ENCODE peak calls at places on chromosomes 2 and 18, in eight cellular contexts. P is GM23338, Z is HCT116, D is hepatocyte, G is OCI-LY7, Y is neural progenitor cell, R is MM.1S, X is SK-N-SH. J is an unnamed sample.

GRCh38 chr18:34321075-34321474 is 96.4 kb upstream of the NOL4 start:
- DNase-seq in Z (no peak), P (no peak), X (no peak), D (no peak), R (no peak), G (no peak), Y (no peak), J (no peak)

GRCh38 chr18:34128436-34128835 is 96.3 kb downstream of the NOL4 start:
- DNase-seq in D (no peak), P (no peak), R (no peak), G (no peak), X (no peak), Z (no peak), Y (no peak), J (no peak)

GRCh38 chr2:197498937-197499593 is 575 bp downstream of the HSPD1 start:
- DNase-seq in X (peak; percentile 59), Y (peak; percentile 85), D (peak; percentile 84), P (peak; percentile 68), Z (no peak), G (peak; percentile 84), R (peak; percentile 62), J (peak; percentile 39)

GRCh38 chr2:128303095-128303791 is 15.4 kb downstream of the HS6ST1 start:
- DNase-seq in D (no peak), Z (no peak), X (no peak), G (peak; percentile 12), R (no peak), Y (no peak), P (no peak), J (no peak)

GRCh38 chr2:195663007-195663406 is 6.0 kb downstream of the SLC39A10 start:
- DNase-seq in G (no peak), Z (no peak), P (no peak), D (no peak), X (no peak), R (no peak), Y (no peak), J (no peak)

GRCh38 chr2:33810046-33810835 is 211.1 kb upstream of the FAM98A start:
- DNase-seq in X (no peak), Z (no peak), G (no peak), Y (no peak), R (no peak), P (no peak), D (peak; percentile 14), J (peak; percentile 25)

GRCh38 chr2:178865537-178865936 is 58.3 kb upstream of the TTN start:
- DNase-seq in R (no peak), G (no peak), D (no peak), Y (no peak), X (peak; percentile 4), P (no peak), Z (no peak), J (no peak)

GRCh38 chr2:239827511-239827865 is 197.7 kb downstream of the NDUFA10 start:
- DNase-seq in D (no peak), P (no peak), Y (no peak), G (no peak), R (no peak), Z (no peak), X (peak; percentile 1), J (no peak)

GRCh38 chr18:78144669-78145068 is 834.9 kb upstream of the SALL3 start:
- DNase-seq in R (no peak), X (no peak), P (no peak), Z (no peak), Y (no peak), G (no peak), D (no peak), J (no peak)

GRCh38 chr2:207704031-207704430 is 7.4 kb upstream of the CCNYL1 start:
- DNase-seq in X (no peak), D (no peak), G (no peak), R (no peak), Y (no peak), P (no peak), Z (no peak), J (no peak)

GRCh38 chr2:17166506-17166905 is 351.7 kb downstream of the RAD51AP2 start:
- DNase-seq in X (no peak), Y (no peak), R (no peak), Z (no peak), G (no peak), D (peak; percentile 6), P (no peak), J (no peak)

GRCh38 chr18:23837591-23837990 is 148.3 kb downstream of the LAMA3 start:
- DNase-seq in P (no peak), Z (no peak), Y (no peak), D (no peak), R (no peak), G (no peak), X (no peak), J (no peak)

GRCh38 chr18:35616664-35617423 is 35.3 kb downstream of the GALNT1 start:
- DNase-seq in Y (no peak), R (peak; percentile 25), D (peak; percentile 56), X (peak; percentile 15), P (peak; percentile 48), G (peak; percentile 70), Z (no peak), J (peak; percentile 72)

GRCh38 chr18:80229342-80229741 is 18.0 kb downstream of the PARD6G start:
- DNase-seq in X (no peak), R (no peak), G (no peak), Y (no peak), D (no peak), P (no peak), Z (no peak), J (no peak)

GRCh38 chr2:233460726-233461431 is 105.7 kb downstream of the USP40 start:
- DNase-seq in Y (no peak), X (no peak), D (no peak), P (no peak), Z (no peak), R (no peak), G (no peak), J (no peak)

GRCh38 chr2:183868707-183869106 is 729.6 kb upstream of the ZNF804A start:
- DNase-seq in P (no peak), X (no peak), Y (no peak), D (no peak), Z (no peak), G (no peak), R (no peak), J (peak; percentile 93)

GRCh38 chr18:35581555-35582309 is at the start of gene GALNT1:
- DNase-seq in D (peak; percentile 49), G (peak; percentile 31), R (peak; percentile 25), Y (peak; percentile 62), Z (no peak), P (peak; percentile 50), X (peak; percentile 81), J (no peak)

GRCh38 chr18:31244737-31245432 is 73.1 kb upstream of the DSG1 start:
- DNase-seq in Z (no peak), X (no peak), D (no peak), R (no peak), Y (peak; percentile 28), G (no peak), P (no peak), J (peak; percentile 7)

GRCh38 chr2:62143696-62144095 is 52.2 kb upstream of the B3GNT2 start:
- DNase-seq in Y (no peak), G (no peak), Z (no peak), P (no peak), D (no peak), R (no peak), X (no peak), J (no peak)

DNA sequence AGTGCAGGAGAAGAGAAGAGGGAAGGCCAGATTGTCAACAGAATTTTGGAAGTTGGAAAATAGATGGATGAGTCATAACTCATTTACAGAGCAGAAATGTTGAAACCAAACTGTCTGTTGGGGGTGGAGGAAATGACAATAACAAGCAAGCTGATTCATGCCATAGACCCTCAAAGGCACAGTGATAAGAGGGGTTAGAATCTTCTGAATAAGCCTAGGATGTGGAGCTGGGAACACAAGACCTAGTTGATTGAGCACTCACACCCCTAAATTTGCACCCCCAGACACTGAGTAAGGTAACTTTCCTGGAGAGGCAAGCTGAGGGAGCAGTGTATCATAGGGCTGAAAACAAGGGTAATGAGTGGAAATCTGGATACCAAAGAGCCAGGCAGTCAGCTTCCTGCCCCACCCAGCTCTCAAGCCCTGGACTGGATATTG is 141.4 kb downstream of the SCG2 start:
- DNase-seq in X (no peak), G (no peak), P (no peak), Z (peak; percentile 67), R (no peak), Y (no peak), D (no peak), J (peak; percentile 72)
- TF ChIP-seq EZH2phosphoT487 in X (no peak), G (no peak), P (no peak), Z (no peak), R (no peak), Y (no peak), D (no peak), J (no peak)

DNA sequence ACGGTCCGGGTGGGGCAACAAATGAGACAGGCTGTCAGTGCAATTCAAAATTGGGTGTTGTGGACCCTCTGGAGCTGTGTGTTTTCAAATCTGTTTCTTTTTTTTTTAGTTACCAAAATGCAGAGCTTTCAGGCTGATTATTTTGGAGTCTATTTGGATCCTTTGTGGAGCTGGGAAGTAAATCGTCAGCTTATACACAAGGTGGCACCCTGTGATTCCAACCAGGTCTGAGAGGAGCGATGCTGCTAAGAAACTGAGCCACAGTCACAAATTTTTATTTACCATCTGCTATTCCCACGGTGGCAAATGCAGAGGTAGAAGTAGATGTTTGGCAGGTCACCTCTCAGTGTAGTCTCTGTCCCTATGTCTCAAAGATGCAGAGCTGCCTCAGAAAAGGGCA is 3.8 kb upstream of the EPC2 start:
- DNase-seq in X (peak; percentile 14), R (no peak), Z (no peak), P (peak; percentile 29), D (no peak), G (no peak), Y (peak; percentile 23), J (no peak)
- TF ChIP-seq CTCF in X (peak; percentile 22), R (no peak), Z (no peak), P (peak; percentile 25), D (peak; percentile 19), G (peak; percentile 29), Y (no peak), J (peak; percentile 18)

GRCh38 chr2:69554981-69555380 is 88.6 kb downstream of the AAK1 start:
- DNase-seq in Z (no peak), X (no peak), R (no peak), P (no peak), Y (no peak), G (no peak), D (no peak), J (no peak)

GRCh38 chr2:69554568-69554967 is 89.0 kb downstream of the AAK1 start:
- DNase-seq in R (no peak), X (no peak), P (no peak), G (no peak), Y (no peak), D (no peak), Z (no peak), J (no peak)

GRCh38 chr2:69561041-69561550 is 82.4 kb downstream of the AAK1 start:
- DNase-seq in Y (no peak), X (no peak), R (no peak), G (no peak), D (no peak), P (no peak), Z (no peak), J (peak; percentile 29)

GRCh38 chr2:69559696-69560482 is 83.7 kb downstream of the AAK1 start:
- DNase-seq in R (peak; percentile 66), D (peak; percentile 72), P (peak; percentile 94), Z (peak; percentile 66), G (peak; percentile 56), Y (peak; percentile 81), X (peak; percentile 44), J (peak; percentile 80)

GRCh38 chr2:69556008-69556407 is 87.5 kb downstream of the AAK1 start:
- DNase-seq in R (no peak), G (no peak), X (no peak), Z (no peak), P (no peak), D (no peak), Y (no peak), J (no peak)
- H4K20me1 ChIP-seq in R (no peaks in the 10 kb centered on the region), G (no peaks in the 10 kb centered on the region), X (peaks cover 27% of the 10 kb centered on the region), Z (no peaks in the 10 kb centered on the region), P (no peaks in the 10 kb centered on the region), D (no peaks in the 10 kb centered on the region), Y (no peaks in the 10 kb centered on the region), J (no peaks in the 10 kb centered on the region)

GRCh38 chr18:57585421-57585820 is 1.1 kb downstream of the FECH start:
- DNase-seq in Y (peak; percentile 82), D (no peak), X (peak; percentile 22), Z (no peak), P (no peak), R (no peak), G (no peak), J (peak; percentile 34)
- TF ChIP-seq EZH2phosphoT487 in Y (no peak), D (no peak), X (no peak), Z (no peak), P (no peak), R (no peak), G (no peak), J (no peak)

J was measured in PC-3.